ENCODE peak calls at places on chromosomes 7 and 10, in nine cellular contexts. G, J, M, U, X, V, F, Y and O are unnamed samples.
A peak's percentile ranks its signal among the peaks of the same experiment; 100 is the strongest.

GRCh38 chr7:46486264-46487206 is 565.5 kb upstream of the IGFBP3 start:
- DNase-seq in F (no peak), M (peak; percentile 88), U (peak; percentile 84), V (no peak), G (no peak), Y (no peak), J (peak; percentile 81), X (peak; percentile 33), O (no peak)

GRCh38 chr7:113731571-113731970 is 187.2 kb downstream of the PPP1R3A start:
- DNase-seq in G (no peak), U (peak; percentile 27), Y (no peak), V (no peak), F (no peak), X (no peak), J (no peak), M (no peak), O (no peak)

GRCh38 chr10:127694580-127695193 is 42.3 kb upstream of the FOXI2 start:
- DNase-seq in F (peak; percentile 94), Y (no peak), U (no peak), V (peak; percentile 96), J (no peak), G (peak; percentile 65), X (no peak), M (peak; percentile 5), O (peak; percentile 84)

GRCh38 chr10:61620511-61620910 is 42.2 kb upstream of the CABCOCO1 start:
- DNase-seq in M (no peak), J (no peak), X (no peak), V (no peak), G (no peak), F (no peak), U (no peak), Y (no peak), O (no peak)

GRCh38 chr10:100980327-100981110 is 6.8 kb downstream of the MRPL43 start:
- DNase-seq in U (no peak), M (no peak), X (no peak), J (no peak), Y (no peak), V (peak; percentile 14), F (peak; percentile 22), G (no peak), O (no peak)

GRCh38 chr7:26410156-26410555 is 118.5 kb downstream of the SNX10 start:
- DNase-seq in Y (no peak), V (no peak), X (no peak), J (no peak), M (no peak), G (no peak), F (no peak), U (no peak), O (no peak)

GRCh38 chr7:47507514-47507913 is 74.4 kb downstream of the TNS3 start:
- DNase-seq in U (no peak), V (no peak), M (no peak), J (peak; percentile 19), F (no peak), G (no peak), X (no peak), Y (no peak), O (no peak)

GRCh38 chr7:5681423-5681822 is 100.0 kb downstream of the RNF216 start:
- DNase-seq in U (peak; percentile 51), F (no peak), G (no peak), V (no peak), X (no peak), Y (no peak), M (no peak), J (no peak), O (no peak)

GRCh38 chr10:121157998-121158397 is 306.8 kb downstream of the WDR11 start:
- DNase-seq in M (peak; percentile 54), U (no peak), G (peak; percentile 56), Y (no peak), V (no peak), X (no peak), J (peak; percentile 43), F (no peak), O (no peak)

GRCh38 chr10:132992433-132993215 is 50.3 kb upstream of the CFAP46 start:
- DNase-seq in J (no peak), F (no peak), Y (no peak), U (no peak), M (no peak), X (no peak), G (no peak), V (no peak), O (no peak)

GRCh38 chr7:142250705-142251104 is 7.2 kb downstream of the PRSS58 start:
- DNase-seq in X (no peak), F (no peak), J (no peak), G (no peak), Y (no peak), M (no peak), U (no peak), V (no peak), O (no peak)

GRCh38 chr7:101410743-101411476 is 48.2 kb downstream of the COL26A1 start:
- DNase-seq in J (no peak), U (peak; percentile 9), V (peak; percentile 97), M (no peak), F (peak; percentile 95), Y (peak; percentile 27), X (no peak), G (peak; percentile 37), O (no peak)

GRCh38 chr10:7408003-7408493 is 2.8 kb downstream of the SFMBT2 start:
- DNase-seq in J (no peak), M (no peak), U (peak; percentile 71), G (peak; percentile 35), X (no peak), V (peak; percentile 81), F (peak; percentile 77), Y (peak; percentile 70), O (peak; percentile 78)

GRCh38 chr10:97882142-97883091 is 32.8 kb downstream of the GOLGA7B start:
- DNase-seq in V (no peak), G (peak; percentile 63), U (peak; percentile 67), M (peak; percentile 100), F (no peak), Y (no peak), X (no peak), J (peak; percentile 78), O (no peak)

GRCh38 chr7:84372155-84372621 is 177.6 kb upstream of the SEMA3A start:
- DNase-seq in G (no peak), F (no peak), X (peak; percentile 83), Y (no peak), U (peak; percentile 83), V (no peak), M (peak; percentile 69), J (no peak), O (no peak)

GRCh38 chr10:91477236-91477635 is 67.1 kb downstream of the HECTD2 start:
- DNase-seq in M (no peak), U (no peak), Y (no peak), F (no peak), J (no peak), X (no peak), V (no peak), G (no peak), O (no peak)

GRCh38 chr7:6443372-6443941 is 4.3 kb downstream of the DAGLB start:
- DNase-seq in Y (no peak), V (no peak), X (peak; percentile 65), J (no peak), G (no peak), F (no peak), M (peak; percentile 69), U (peak; percentile 80), O (no peak)

GRCh38 chr10:28983799-28984198 is 305.1 kb upstream of the LYZL1 start:
- DNase-seq in V (no peak), J (no peak), U (peak; percentile 30), X (no peak), G (no peak), F (no peak), M (no peak), Y (no peak), O (no peak)
- H3K27ac ChIP-seq in V (no peak overlapping the region), J (no peak overlapping the region), U (no peak overlapping the region), X (no peak overlapping the region), G (no peak overlapping the region), F (no peak overlapping the region), M (no peak overlapping the region), Y (no peak overlapping the region), O (no peak overlapping the region)

GRCh38 chr7:157785486-157786186 is 448.8 kb downstream of the DNAJB6 start:
- DNase-seq in U (no peak), X (no peak), V (no peak), F (no peak), G (no peak), M (no peak), Y (no peak), J (no peak), O (peak; percentile 55)
- H3K9me3 ChIP-seq in U (no peaks in the 10 kb centered on the region), X (peaks cover 93% of the 10 kb centered on the region), V (peaks cover 56% of the 10 kb centered on the region), F (no peaks in the 10 kb centered on the region), G (no peaks in the 10 kb centered on the region), M (peaks cover 44% of the 10 kb centered on the region), Y (no peaks in the 10 kb centered on the region), J (no peaks in the 10 kb centered on the region), O (no peaks in the 10 kb centered on the region)

GRCh38 chr7:12220321-12221046 is 9.4 kb downstream of the TMEM106B start:
- DNase-seq in G (no peak), X (no peak), V (no peak), F (no peak), M (no peak), U (no peak), Y (no peak), J (no peak), O (no peak)

GRCh38 chr7:12217311-12217710 is 6.2 kb downstream of the TMEM106B start:
- DNase-seq in Y (no peak), M (no peak), J (no peak), X (no peak), V (no peak), G (no peak), F (no peak), U (no peak), O (no peak)

GRCh38 chr7:12222889-12223579 is 11.9 kb downstream of the TMEM106B start:
- DNase-seq in X (no peak), G (no peak), U (no peak), M (no peak), J (no peak), F (no peak), V (no peak), Y (no peak), O (no peak)

GRCh38 chr7:12221414-12221813 is 10.3 kb downstream of the TMEM106B start:
- DNase-seq in J (no peak), G (no peak), F (no peak), V (no peak), M (no peak), X (no peak), Y (no peak), U (no peak), O (no peak)
- TF ChIP-seq CTCF in J (no peak), G (no peak), F (peak; percentile 3), V (no peak), M (no peak), X (no peak), Y (no peak), U (no peak), O (no peak)

DNA sequence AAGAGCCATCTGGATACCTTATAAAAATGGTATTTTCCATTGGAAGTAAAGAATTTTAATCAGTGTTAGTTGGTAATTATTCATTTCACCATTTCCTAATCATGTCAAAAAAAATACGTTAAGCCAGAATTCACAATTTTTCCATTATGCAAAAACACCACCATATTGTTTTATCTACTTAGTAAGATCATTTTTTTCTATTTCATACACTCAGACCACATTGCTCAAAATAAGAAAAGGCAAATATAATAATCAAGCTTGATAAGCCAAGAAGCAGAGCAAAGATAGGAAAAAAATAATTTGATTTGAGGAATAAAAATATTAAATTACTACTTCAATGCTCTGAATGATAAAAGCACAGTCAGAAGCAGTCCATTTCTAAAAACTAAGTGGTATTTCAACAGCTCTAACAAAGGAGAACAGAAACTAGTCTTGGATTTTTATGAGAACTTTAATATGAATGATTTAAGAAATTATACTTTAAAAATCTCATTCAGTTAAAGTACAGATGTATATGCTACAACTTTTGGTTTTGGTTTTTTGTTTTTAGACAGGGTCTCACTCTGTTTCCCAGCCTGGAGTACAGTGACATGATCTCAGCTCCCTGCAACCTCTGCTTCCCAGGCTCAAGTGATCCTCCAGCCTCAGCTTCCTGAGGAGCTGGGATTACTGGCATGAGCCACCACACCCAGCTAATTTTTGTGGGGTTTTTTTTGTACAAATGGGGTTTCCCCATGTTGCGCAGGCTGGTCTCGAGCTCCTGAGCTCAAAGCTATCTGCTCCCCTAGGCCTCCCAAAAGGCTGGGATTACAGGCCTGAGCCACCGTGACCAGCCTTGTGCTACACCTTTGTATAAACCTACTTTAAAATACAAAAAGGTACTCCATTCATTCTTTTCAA is 46.6 kb downstream of the LRRN3 start:
- DNase-seq in G (peak; percentile 23), Y (peak; percentile 19), F (no peak), J (peak; percentile 20), U (peak; percentile 8), V (no peak), M (peak; percentile 66), X (no peak), O (peak; percentile 45)
- H3K27ac ChIP-seq in G (peak overlapping the region; percentile 2), Y (no peak overlapping the region), F (no peak overlapping the region), J (peak overlapping the region; percentile 75), U (peak overlapping the region; percentile 8), V (peak overlapping the region; percentile 25), M (peak overlapping the region; percentile 29), X (no peak overlapping the region), O (no peak overlapping the region)